ENCODE peak calls at places on chromosomes 5 and 9, in four cellular contexts. One of them, this sample, is unnamed.

GRCh38 chr9:93084471-93084881 is 11.5 kb upstream of the CARD19 start:
- DNase-seq in neural progenitor cell: no peak
- DNase-seq in coronary artery: peak; percentile 53
- DNase-seq in mesenchymal stem cell: no peak
- DNase-seq in this sample: no peak

GRCh38 chr5:36908544-36909260 is 32.1 kb downstream of the NIPBL start:
- DNase-seq in neural progenitor cell: no peak
- DNase-seq in coronary artery: no peak
- DNase-seq in mesenchymal stem cell: no peak
- DNase-seq in this sample: no peak

GRCh38 chr5:89584339-89584956 is 701.5 kb upstream of the MEF2C start:
- DNase-seq in neural progenitor cell: no peak
- DNase-seq in coronary artery: no peak
- DNase-seq in mesenchymal stem cell: peak; percentile 65
- DNase-seq in this sample: no peak

GRCh38 chr5:51226420-51226735 is 156.9 kb upstream of the ISL1 start:
- DNase-seq in neural progenitor cell: peak; percentile 52
- DNase-seq in coronary artery: no peak
- DNase-seq in mesenchymal stem cell: no peak
- DNase-seq in this sample: peak; percentile 10

GRCh38 chr5:33925278-33925677 is 10.9 kb upstream of the RXFP3 start:
- DNase-seq in neural progenitor cell: no peak
- DNase-seq in coronary artery: no peak
- DNase-seq in mesenchymal stem cell: no peak
- DNase-seq in this sample: no peak

GRCh38 chr9:21994526-21994995 is at the start of gene CDKN2B-AS1:
- DNase-seq in neural progenitor cell: peak; percentile 55
- DNase-seq in coronary artery: no peak
- DNase-seq in mesenchymal stem cell: peak; percentile 89
- DNase-seq in this sample: no peak

GRCh38 chr9:131545003-131545785 is at the start of gene PRRT1B:
- DNase-seq in neural progenitor cell: no peak
- DNase-seq in coronary artery: no peak
- DNase-seq in mesenchymal stem cell: no peak
- DNase-seq in this sample: peak; percentile 95

GRCh38 chr5:81633916-81634315 is 117.0 kb downstream of the SSBP2 start:
- DNase-seq in neural progenitor cell: no peak
- DNase-seq in coronary artery: no peak
- DNase-seq in mesenchymal stem cell: no peak
- DNase-seq in this sample: no peak

GRCh38 chr5:137320056-137321045 is 178.8 kb downstream of the SPOCK1 start:
- DNase-seq in neural progenitor cell: peak; percentile 64
- DNase-seq in coronary artery: no peak
- DNase-seq in mesenchymal stem cell: peak; percentile 57
- DNase-seq in this sample: no peak

GRCh38 chr5:38722918-38723317 is 122.9 kb upstream of the OSMR start:
- DNase-seq in neural progenitor cell: no peak
- DNase-seq in coronary artery: no peak
- DNase-seq in mesenchymal stem cell: peak; percentile 20
- DNase-seq in this sample: no peak

GRCh38 chr9:95035846-95036245 is 281.7 kb downstream of the FANCC start:
- DNase-seq in neural progenitor cell: no peak
- DNase-seq in coronary artery: no peak
- DNase-seq in mesenchymal stem cell: no peak
- DNase-seq in this sample: no peak

GRCh38 chr9:95038666-95039065 is 278.8 kb downstream of the FANCC start:
- DNase-seq in neural progenitor cell: no peak
- DNase-seq in coronary artery: no peak
- DNase-seq in mesenchymal stem cell: no peak
- DNase-seq in this sample: no peak

GRCh38 chr9:95040106-95040505 is 277.4 kb downstream of the FANCC start:
- DNase-seq in neural progenitor cell: no peak
- DNase-seq in coronary artery: no peak
- DNase-seq in mesenchymal stem cell: no peak
- DNase-seq in this sample: no peak

GRCh38 chr9:95037789-95038521 is 279.6 kb downstream of the FANCC start:
- DNase-seq in neural progenitor cell: no peak
- DNase-seq in coronary artery: no peak
- DNase-seq in mesenchymal stem cell: no peak
- DNase-seq in this sample: no peak

GRCh38 chr9:95036676-95037075 is 280.8 kb downstream of the FANCC start:
- DNase-seq in neural progenitor cell: no peak
- DNase-seq in coronary artery: no peak
- DNase-seq in mesenchymal stem cell: no peak
- DNase-seq in this sample: no peak
- H3K27ac ChIP-seq in neural progenitor cell: no peak overlapping the region
- H3K27ac ChIP-seq in coronary artery: peak overlapping the region; percentile 61
- H3K27ac ChIP-seq in mesenchymal stem cell: no peak overlapping the region
- H3K27ac ChIP-seq in this sample: no peak overlapping the region

GRCh38 chr5:57836331-57836730 is 353.7 kb upstream of the ACTBL2 start:
- DNase-seq in neural progenitor cell: no peak
- DNase-seq in coronary artery: no peak
- DNase-seq in mesenchymal stem cell: no peak
- DNase-seq in this sample: no peak
- H3K27ac ChIP-seq in neural progenitor cell: no peak overlapping the region
- H3K27ac ChIP-seq in coronary artery: no peak overlapping the region
- H3K27ac ChIP-seq in mesenchymal stem cell: peak overlapping the region; percentile 96
- H3K27ac ChIP-seq in this sample: no peak overlapping the region

GRCh38 chr9:127950513-127951210 is 13.0 kb upstream of the DPM2 start:
- DNase-seq in neural progenitor cell: peak; percentile 70
- DNase-seq in coronary artery: no peak
- DNase-seq in mesenchymal stem cell: no peak
- DNase-seq in this sample: peak; percentile 84

GRCh38 chr9:127949827-127950512 is 12.3 kb upstream of the DPM2 start:
- DNase-seq in neural progenitor cell: no peak
- DNase-seq in coronary artery: no peak
- DNase-seq in mesenchymal stem cell: no peak
- DNase-seq in this sample: peak; percentile 58

GRCh38 chr9:127954831-127955293 is 17.2 kb upstream of the DPM2 start:
- DNase-seq in neural progenitor cell: no peak
- DNase-seq in coronary artery: no peak
- DNase-seq in mesenchymal stem cell: no peak
- DNase-seq in this sample: no peak

GRCh38 chr9:127955294-127956015 is 17.8 kb upstream of the DPM2 start:
- DNase-seq in neural progenitor cell: peak; percentile 51
- DNase-seq in coronary artery: no peak
- DNase-seq in mesenchymal stem cell: no peak
- DNase-seq in this sample: peak; percentile 92

GRCh38 chr9:127953768-127954505 is 16.3 kb upstream of the DPM2 start:
- DNase-seq in neural progenitor cell: no peak
- DNase-seq in coronary artery: no peak
- DNase-seq in mesenchymal stem cell: no peak
- DNase-seq in this sample: no peak
- H3K27ac ChIP-seq in neural progenitor cell: no peak overlapping the region
- H3K27ac ChIP-seq in coronary artery: no peak overlapping the region
- H3K27ac ChIP-seq in mesenchymal stem cell: no peak overlapping the region
- H3K27ac ChIP-seq in this sample: peak overlapping the region; percentile 85

GRCh38 chr5:138490648-138491283 is 25.5 kb downstream of the EGR1 start:
- DNase-seq in neural progenitor cell: no peak
- DNase-seq in coronary artery: no peak
- DNase-seq in mesenchymal stem cell: no peak
- DNase-seq in this sample: no peak

GRCh38 chr5:138491284-138491648 is 26.0 kb downstream of the EGR1 start:
- DNase-seq in neural progenitor cell: no peak
- DNase-seq in coronary artery: no peak
- DNase-seq in mesenchymal stem cell: no peak
- DNase-seq in this sample: no peak

GRCh38 chr5:138489705-138490104 is 24.4 kb downstream of the EGR1 start:
- DNase-seq in neural progenitor cell: no peak
- DNase-seq in coronary artery: no peak
- DNase-seq in mesenchymal stem cell: no peak
- DNase-seq in this sample: no peak

GRCh38 chr5:138492552-138493045 is 27.3 kb downstream of the EGR1 start:
- DNase-seq in neural progenitor cell: no peak
- DNase-seq in coronary artery: no peak
- DNase-seq in mesenchymal stem cell: no peak
- DNase-seq in this sample: no peak

DNA sequence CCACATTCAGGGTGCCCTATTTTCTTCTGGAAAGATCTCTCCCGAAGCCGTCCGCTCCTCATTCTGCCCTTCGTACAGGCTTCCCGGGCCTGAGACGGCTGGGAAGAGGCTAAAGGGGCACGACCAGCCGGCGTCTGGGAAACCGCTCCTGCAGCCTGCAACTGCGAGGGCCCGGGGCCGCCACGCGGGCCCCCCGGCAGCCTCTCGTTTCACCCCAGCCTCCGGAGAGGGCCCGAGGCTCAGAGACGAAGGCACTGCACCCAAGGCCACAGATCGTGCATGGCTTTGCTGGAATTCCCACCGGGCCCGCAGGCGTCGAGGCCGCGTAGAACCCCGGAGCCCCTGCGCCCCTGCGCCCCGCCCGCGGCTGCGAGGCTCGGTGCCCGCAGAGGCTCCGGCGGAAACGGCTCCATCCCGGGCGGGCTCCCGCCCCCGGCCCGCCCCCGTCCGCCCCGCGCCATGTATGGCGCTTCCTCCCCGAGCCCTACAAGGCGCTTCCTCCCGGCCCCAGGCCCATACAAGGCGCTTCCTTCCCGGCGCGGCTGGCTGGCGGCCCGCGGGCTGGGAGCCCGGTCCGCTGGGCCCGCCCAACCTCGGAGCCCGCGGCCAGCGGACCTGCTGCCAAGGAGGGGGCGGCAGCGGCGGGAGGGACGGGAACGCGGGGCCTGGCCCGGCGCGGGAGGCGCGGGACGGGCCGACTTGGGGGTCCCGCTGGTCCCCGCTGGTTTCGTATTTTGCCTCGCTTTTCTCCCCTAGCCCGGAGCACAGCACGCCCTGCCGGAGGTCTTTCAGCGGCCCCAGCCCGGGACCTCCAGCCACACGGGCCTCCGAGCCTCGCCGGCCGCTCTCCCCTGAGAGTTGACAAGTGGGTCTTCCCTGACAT is 26.6 kb downstream of the EGR1 start:
- DNase-seq in neural progenitor cell: peak; percentile 88
- DNase-seq in coronary artery: peak; percentile 96
- DNase-seq in mesenchymal stem cell: peak; percentile 92
- DNase-seq in this sample: peak; percentile 91
- H3K27ac ChIP-seq in neural progenitor cell: no peak overlapping the region
- H3K27ac ChIP-seq in coronary artery: peak overlapping the region; percentile 68
- H3K27ac ChIP-seq in mesenchymal stem cell: no peak overlapping the region
- H3K27ac ChIP-seq in this sample: no peak overlapping the region